ENCODE peak calls at places on chromosomes 4 and X, in four cellular contexts. L, Q, K and V are unnamed samples.

GRCh38 chrX:84634201-84634782 is 132.0 kb upstream of the HDX start:
- DNase-seq in L (no peak), Q (no peak), K (peak), V (no peak)

GRCh38 chr4:38829237-38829636 is 24.6 kb upstream of the TLR1 start:
- DNase-seq in L (no peak), Q (no peak), K (no peak), V (no peak)

GRCh38 chrX:134551365-134552095 is 91.6 kb downstream of the HPRT1 start:
- DNase-seq in L (no peak), Q (no peak), K (no peak), V (peak)

GRCh38 chr4:136706942-136707341 is 825.4 kb downstream of the PCDH18 start:
- DNase-seq in L (no peak), Q (no peak), K (no peak), V (no peak)

GRCh38 chrX:47723689-47724088 is 64.7 kb upstream of the UXT start:
- DNase-seq in L (no peak), Q (no peak), K (no peak), V (no peak)

GRCh38 chr4:38101563-38101962 is 141.4 kb downstream of the PTTG2 start:
- DNase-seq in L (no peak), Q (no peak), K (no peak), V (no peak)

GRCh38 chr4:93132631-93133030 is 695.9 kb upstream of the ATOH1 start:
- DNase-seq in L (no peak), Q (no peak), K (no peak), V (no peak)

GRCh38 chr4:163694385-163694784 is 199.9 kb downstream of the TMA16 start:
- DNase-seq in L (no peak), Q (no peak), K (no peak), V (no peak)

GRCh38 chr4:41814565-41814964 is 66.0 kb upstream of the PHOX2B start:
- DNase-seq in L (no peak), Q (peak), K (no peak), V (peak)

GRCh38 chr4:8739820-8740665 is 131.6 kb downstream of the HMX1 start:
- DNase-seq in L (no peak), Q (no peak), K (no peak), V (no peak)

GRCh38 chr4:188030401-188030800 is 34.8 kb downstream of the ZFP42 start:
- DNase-seq in L (no peak), Q (no peak), K (no peak), V (no peak)

GRCh38 chr4:40887690-40888089 is 137.9 kb downstream of the NSUN7 start:
- DNase-seq in L (no peak), Q (no peak), K (no peak), V (no peak)

GRCh38 chrX:40109288-40110008 is 11.7 kb upstream of the BCOR start:
- DNase-seq in L (peak), Q (peak), K (peak), V (peak)

GRCh38 chr4:100189820-100190642 is at the start of gene DDIT4L:
- DNase-seq in L (peak), Q (peak), K (no peak), V (peak)

GRCh38 chrX:155247497-155247896 is 16.8 kb downstream of the RAB39B start:
- DNase-seq in L (no peak), Q (no peak), K (no peak), V (no peak)

GRCh38 chr4:103895876-103896465 is 176.2 kb upstream of the TACR3 start:
- DNase-seq in L (no peak), Q (no peak), K (peak), V (no peak)

GRCh38 chr4:94668724-94669123 is 89.0 kb upstream of the BMPR1B start:
- DNase-seq in L (no peak), Q (no peak), K (no peak), V (peak)

GRCh38 chr4:78480286-78480685 is 71.3 kb upstream of the ANXA3 start:
- DNase-seq in L (no peak), Q (no peak), K (no peak), V (no peak)

GRCh38 chrX:27966955-27967354 is 14.3 kb downstream of the DCAF8L1 start:
- DNase-seq in L (no peak), Q (no peak), K (peak), V (no peak)

GRCh38 chr4:10212400-10212799 is 95.8 kb upstream of the WDR1 start:
- DNase-seq in L (no peak), Q (no peak), K (no peak), V (no peak)

GRCh38 chrX:135521405-135522131 is 1.1 kb downstream of the INTS6L start:
- DNase-seq in L (peak), Q (peak), K (peak), V (peak)

GRCh38 chr4:140052050-140052449 is 101.9 kb downstream of the MAML3 start:
- DNase-seq in L (no peak), Q (no peak), K (peak), V (peak)